ENCODE peak calls at places on chromosome 3, in nine cellular contexts. One of them, this sample, is unnamed. For H3K27me3 and H4K20me1, the result is how much of the 10 kb centered on the place peaks cover.

GRCh38 chr3:54202029-54202428 is 79.7 kb downstream of the CACNA2D3 start:
- DNase-seq in fibroblast of lung: no peak
- DNase-seq in endothelial cell of umbilical vein: no peak
- DNase-seq in neural progenitor cell: no peak
- DNase-seq in IMR-90: no peak
- DNase-seq in K562: no peak
- DNase-seq in PC-3: no peak
- DNase-seq in mammary epithelial cell: no peak
- DNase-seq in H9: no peak
- DNase-seq in this sample: no peak

GRCh38 chr3:8529738-8530525 is 28.3 kb downstream of the LMCD1 start:
- DNase-seq in H9: no peak
- DNase-seq in mammary epithelial cell: no peak
- DNase-seq in endothelial cell of umbilical vein: peak
- DNase-seq in K562: no peak
- DNase-seq in IMR-90: no peak
- DNase-seq in PC-3: peak
- DNase-seq in fibroblast of lung: peak
- DNase-seq in neural progenitor cell: peak
- DNase-seq in this sample: no peak

GRCh38 chr3:16918683-16919025 is 33.9 kb downstream of the PLCL2 start:
- DNase-seq in K562: no peak
- DNase-seq in IMR-90: no peak
- DNase-seq in fibroblast of lung: no peak
- DNase-seq in neural progenitor cell: no peak
- DNase-seq in endothelial cell of umbilical vein: no peak
- DNase-seq in mammary epithelial cell: no peak
- DNase-seq in H9: no peak
- DNase-seq in PC-3: no peak
- DNase-seq in this sample: no peak

GRCh38 chr3:139173372-139174108 is 128.8 kb upstream of the PRR23C start:
- DNase-seq in K562: no peak
- DNase-seq in endothelial cell of umbilical vein: peak
- DNase-seq in fibroblast of lung: peak
- DNase-seq in mammary epithelial cell: no peak
- DNase-seq in H9: no peak
- DNase-seq in IMR-90: no peak
- DNase-seq in neural progenitor cell: no peak
- DNase-seq in PC-3: peak
- DNase-seq in this sample: no peak

GRCh38 chr3:53243165-53243564 is 12.7 kb downstream of the TKT start:
- DNase-seq in neural progenitor cell: no peak
- DNase-seq in endothelial cell of umbilical vein: peak
- DNase-seq in PC-3: no peak
- DNase-seq in mammary epithelial cell: no peak
- DNase-seq in K562: no peak
- DNase-seq in H9: peak
- DNase-seq in fibroblast of lung: peak
- DNase-seq in IMR-90: no peak
- DNase-seq in this sample: no peak

GRCh38 chr3:188950832-188951489 is 220.8 kb upstream of the TPRG1 start:
- DNase-seq in fibroblast of lung: peak
- DNase-seq in mammary epithelial cell: peak
- DNase-seq in H9: no peak
- DNase-seq in K562: no peak
- DNase-seq in endothelial cell of umbilical vein: peak
- DNase-seq in PC-3: peak
- DNase-seq in neural progenitor cell: no peak
- DNase-seq in IMR-90: peak
- DNase-seq in this sample: no peak

GRCh38 chr3:183812746-183813445 is 12.5 kb downstream of the MAP6D1 start:
- DNase-seq in H9: no peak
- DNase-seq in IMR-90: no peak
- DNase-seq in PC-3: no peak
- DNase-seq in neural progenitor cell: no peak
- DNase-seq in fibroblast of lung: no peak
- DNase-seq in mammary epithelial cell: no peak
- DNase-seq in endothelial cell of umbilical vein: no peak
- DNase-seq in K562: no peak
- DNase-seq in this sample: no peak

GRCh38 chr3:77475545-77475944 is 435.6 kb downstream of the ROBO2 start:
- DNase-seq in mammary epithelial cell: no peak
- DNase-seq in fibroblast of lung: no peak
- DNase-seq in PC-3: no peak
- DNase-seq in neural progenitor cell: no peak
- DNase-seq in endothelial cell of umbilical vein: no peak
- DNase-seq in H9: no peak
- DNase-seq in IMR-90: no peak
- DNase-seq in K562: no peak
- DNase-seq in this sample: no peak

GRCh38 chr3:30453364-30454039 is 152.9 kb upstream of the TGFBR2 start:
- DNase-seq in neural progenitor cell: no peak
- DNase-seq in PC-3: no peak
- DNase-seq in fibroblast of lung: peak
- DNase-seq in endothelial cell of umbilical vein: no peak
- DNase-seq in IMR-90: no peak
- DNase-seq in H9: no peak
- DNase-seq in K562: no peak
- DNase-seq in mammary epithelial cell: no peak
- DNase-seq in this sample: no peak

GRCh38 chr3:115550285-115550741 is 73.0 kb upstream of the GAP43 start:
- DNase-seq in neural progenitor cell: no peak
- DNase-seq in H9: no peak
- DNase-seq in K562: no peak
- DNase-seq in endothelial cell of umbilical vein: no peak
- DNase-seq in fibroblast of lung: peak
- DNase-seq in mammary epithelial cell: no peak
- DNase-seq in PC-3: no peak
- DNase-seq in IMR-90: no peak
- DNase-seq in this sample: no peak

GRCh38 chr3:79976466-79976865 is 208.7 kb upstream of the ROBO1 start:
- DNase-seq in K562: no peak
- DNase-seq in H9: no peak
- DNase-seq in fibroblast of lung: no peak
- DNase-seq in mammary epithelial cell: no peak
- DNase-seq in PC-3: peak
- DNase-seq in neural progenitor cell: no peak
- DNase-seq in endothelial cell of umbilical vein: peak
- DNase-seq in IMR-90: no peak
- DNase-seq in this sample: no peak

GRCh38 chr3:64266065-64266874 is 41.0 kb upstream of the PRICKLE2 start:
- DNase-seq in IMR-90: peak
- DNase-seq in mammary epithelial cell: peak
- DNase-seq in fibroblast of lung: peak
- DNase-seq in endothelial cell of umbilical vein: peak
- DNase-seq in PC-3: peak
- DNase-seq in K562: no peak
- DNase-seq in neural progenitor cell: no peak
- DNase-seq in H9: no peak
- DNase-seq in this sample: no peak

GRCh38 chr3:149494759-149495580 is 20.5 kb downstream of the TM4SF4 start:
- DNase-seq in neural progenitor cell: no peak
- DNase-seq in K562: no peak
- DNase-seq in mammary epithelial cell: peak
- DNase-seq in H9: no peak
- DNase-seq in endothelial cell of umbilical vein: no peak
- DNase-seq in PC-3: peak
- DNase-seq in fibroblast of lung: no peak
- DNase-seq in IMR-90: peak
- DNase-seq in this sample: no peak

GRCh38 chr3:66342717-66343373 is 122.0 kb downstream of the SLC25A26 start:
- DNase-seq in IMR-90: no peak
- DNase-seq in H9: no peak
- DNase-seq in neural progenitor cell: no peak
- DNase-seq in fibroblast of lung: no peak
- DNase-seq in mammary epithelial cell: no peak
- DNase-seq in endothelial cell of umbilical vein: no peak
- DNase-seq in PC-3: no peak
- DNase-seq in K562: no peak
- DNase-seq in this sample: no peak

GRCh38 chr3:73435055-73435454 is 189.7 kb downstream of the PDZRN3 start:
- DNase-seq in fibroblast of lung: no peak
- DNase-seq in K562: no peak
- DNase-seq in IMR-90: no peak
- DNase-seq in endothelial cell of umbilical vein: no peak
- DNase-seq in neural progenitor cell: no peak
- DNase-seq in mammary epithelial cell: no peak
- DNase-seq in PC-3: no peak
- DNase-seq in H9: no peak
- DNase-seq in this sample: no peak

GRCh38 chr3:152381881-152382295 is 113.2 kb downstream of the MBNL1 start:
- DNase-seq in endothelial cell of umbilical vein: no peak
- DNase-seq in mammary epithelial cell: no peak
- DNase-seq in neural progenitor cell: no peak
- DNase-seq in PC-3: no peak
- DNase-seq in IMR-90: no peak
- DNase-seq in fibroblast of lung: no peak
- DNase-seq in H9: no peak
- DNase-seq in K562: no peak
- DNase-seq in this sample: no peak

GRCh38 chr3:4826237-4827100 is 152.8 kb upstream of the BHLHE40 start:
- DNase-seq in PC-3: no peak
- DNase-seq in endothelial cell of umbilical vein: peak
- DNase-seq in fibroblast of lung: peak
- DNase-seq in neural progenitor cell: no peak
- DNase-seq in IMR-90: no peak
- DNase-seq in K562: no peak
- DNase-seq in H9: no peak
- DNase-seq in mammary epithelial cell: no peak
- DNase-seq in this sample: no peak

GRCh38 chr3:51245871-51246270 is 139.2 kb upstream of the MANF start:
- DNase-seq in IMR-90: no peak
- DNase-seq in PC-3: no peak
- DNase-seq in endothelial cell of umbilical vein: no peak
- DNase-seq in H9: no peak
- DNase-seq in fibroblast of lung: no peak
- DNase-seq in K562: no peak
- DNase-seq in neural progenitor cell: no peak
- DNase-seq in mammary epithelial cell: no peak
- DNase-seq in this sample: no peak

GRCh38 chr3:131530374-131530773 is 27.6 kb upstream of the MRPL3 start:
- DNase-seq in fibroblast of lung: no peak
- DNase-seq in endothelial cell of umbilical vein: no peak
- DNase-seq in H9: no peak
- DNase-seq in PC-3: no peak
- DNase-seq in neural progenitor cell: no peak
- DNase-seq in mammary epithelial cell: no peak
- DNase-seq in K562: no peak
- DNase-seq in IMR-90: no peak
- DNase-seq in this sample: no peak
- H3K27me3 ChIP-seq in fibroblast of lung: under half
- H3K27me3 ChIP-seq in endothelial cell of umbilical vein: under half
- H3K27me3 ChIP-seq in H9: under half
- H3K27me3 ChIP-seq in PC-3: under half
- H3K27me3 ChIP-seq in neural progenitor cell: under half
- H3K27me3 ChIP-seq in mammary epithelial cell: under half
- H3K27me3 ChIP-seq in K562: under half
- H3K27me3 ChIP-seq in IMR-90: under half
- H3K27me3 ChIP-seq in this sample: under half

GRCh38 chr3:117059054-117059989 is 349.7 kb downstream of the TUSC7 start:
- DNase-seq in IMR-90: peak
- DNase-seq in mammary epithelial cell: no peak
- DNase-seq in H9: no peak
- DNase-seq in endothelial cell of umbilical vein: peak
- DNase-seq in neural progenitor cell: peak
- DNase-seq in K562: no peak
- DNase-seq in PC-3: peak
- DNase-seq in fibroblast of lung: peak
- DNase-seq in this sample: no peak
- H2AFZ ChIP-seq in IMR-90: no peak
- H2AFZ ChIP-seq in mammary epithelial cell: no peak
- H2AFZ ChIP-seq in H9: no peak
- H2AFZ ChIP-seq in endothelial cell of umbilical vein: no peak
- H2AFZ ChIP-seq in neural progenitor cell: no peak
- H2AFZ ChIP-seq in K562: no peak
- H2AFZ ChIP-seq in PC-3: no peak
- H2AFZ ChIP-seq in fibroblast of lung: no peak
- H2AFZ ChIP-seq in this sample: no peak

DNA sequence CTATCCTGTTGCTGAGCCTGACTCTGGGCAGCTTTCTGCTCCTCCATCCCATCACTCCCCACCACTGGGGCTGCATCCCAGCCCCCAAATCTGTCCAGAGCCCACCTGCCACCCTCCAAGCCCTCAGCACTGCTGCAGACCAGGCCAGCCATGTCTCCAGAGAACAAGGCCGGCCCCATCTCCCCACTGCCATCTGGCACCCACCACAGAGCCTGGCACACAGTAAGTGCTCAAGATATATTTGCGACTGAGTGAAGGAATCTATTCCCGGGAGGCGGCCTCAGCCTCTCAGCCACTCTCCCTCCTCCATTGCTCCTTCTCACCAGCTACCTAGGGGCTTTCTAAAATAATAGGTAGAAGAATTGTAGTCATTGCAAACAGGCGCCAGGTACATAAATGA is 4.8 kb downstream of the PLXND1 start:
- DNase-seq in IMR-90: no peak
- DNase-seq in H9: no peak
- DNase-seq in neural progenitor cell: no peak
- DNase-seq in K562: no peak
- DNase-seq in fibroblast of lung: no peak
- DNase-seq in PC-3: no peak
- DNase-seq in endothelial cell of umbilical vein: no peak
- DNase-seq in mammary epithelial cell: no peak
- DNase-seq in this sample: no peak
- H4K20me1 ChIP-seq in IMR-90: under half
- H4K20me1 ChIP-seq in H9: under half
- H4K20me1 ChIP-seq in neural progenitor cell: under half
- H4K20me1 ChIP-seq in K562: under half
- H4K20me1 ChIP-seq in fibroblast of lung: under half
- H4K20me1 ChIP-seq in PC-3: under half
- H4K20me1 ChIP-seq in endothelial cell of umbilical vein: under half
- H4K20me1 ChIP-seq in mammary epithelial cell: under half
- H4K20me1 ChIP-seq in this sample: half or more

GRCh38 chr3:39513801-39514369 is 46.4 kb downstream of the MOBP start:
- DNase-seq in PC-3: no peak
- DNase-seq in fibroblast of lung: no peak
- DNase-seq in K562: no peak
- DNase-seq in IMR-90: no peak
- DNase-seq in H9: no peak
- DNase-seq in endothelial cell of umbilical vein: no peak
- DNase-seq in mammary epithelial cell: no peak
- DNase-seq in neural progenitor cell: no peak
- DNase-seq in this sample: no peak
- H3K27me3 ChIP-seq in PC-3: under half
- H3K27me3 ChIP-seq in fibroblast of lung: under half
- H3K27me3 ChIP-seq in K562: under half
- H3K27me3 ChIP-seq in IMR-90: under half
- H3K27me3 ChIP-seq in H9: under half
- H3K27me3 ChIP-seq in endothelial cell of umbilical vein: under half
- H3K27me3 ChIP-seq in mammary epithelial cell: under half
- H3K27me3 ChIP-seq in neural progenitor cell: under half
- H3K27me3 ChIP-seq in this sample: under half